ENCODE peak calls at places on chromosomes 6 and 20, in five cellular contexts. U, A, D, T and J are unnamed samples.

GRCh38 chr20:49478754-49479689 is 3.4 kb downstream of the KCNB1 start:
- DNase-seq in U (no peak), A (no peak), D (no peak), T (no peak), J (no peak)

GRCh38 chr20:62288535-62289105 is 14.2 kb upstream of the ADRM1 start:
- DNase-seq in D (no peak), T (no peak), A (no peak), U (no peak), J (no peak)

GRCh38 chr20:25848222-25848621 is 151.6 kb upstream of the ZNF337 start:
- DNase-seq in D (no peak), U (no peak), A (no peak), T (no peak), J (no peak)

GRCh38 chr6:113755449-113756289 is 101.5 kb upstream of the MARCKS start:
- DNase-seq in T (no peak), A (peak; percentile 9), U (no peak), D (no peak), J (no peak)

GRCh38 chr6:22421187-22421586 is 124.4 kb upstream of the PRL start:
- DNase-seq in A (no peak), D (peak; percentile 25), U (no peak), T (no peak), J (no peak)

GRCh38 chr6:87806635-87807034 is 104.6 kb upstream of the AKIRIN2 start:
- DNase-seq in A (peak; percentile 58), D (no peak), U (no peak), T (no peak), J (no peak)

GRCh38 chr6:98295776-98296175 is 538.6 kb upstream of the POU3F2 start:
- DNase-seq in U (no peak), A (no peak), D (no peak), T (no peak), J (no peak)

GRCh38 chr6:16602035-16602434 is 159.2 kb downstream of the ATXN1 start:
- DNase-seq in T (no peak), D (no peak), A (no peak), U (no peak), J (no peak)

GRCh38 chr20:59827138-59828056 is 106.0 kb downstream of the SYCP2 start:
- DNase-seq in U (no peak), T (no peak), D (no peak), A (no peak), J (no peak)

GRCh38 chr20:22354647-22355046 is 229.7 kb downstream of the FOXA2 start:
- DNase-seq in U (no peak), A (no peak), T (no peak), D (no peak), J (no peak)

GRCh38 chr6:47165918-47166317 is 123.8 kb upstream of the ADGRF1 start:
- DNase-seq in A (no peak), T (no peak), D (no peak), U (no peak), J (no peak)